ENCODE peak calls at places on chromosome 4, in ten cellular contexts. One of them, this sample, is unnamed.

GRCh38 chr4:121696140-121696640 is 590 bp downstream of the ANXA5 start:
- DNase-seq in fibroblast of pulmonary artery: peak
- DNase-seq in GDM1: no peak
- DNase-seq in stimulated activated CD4-positive, alpha-beta T cell treated with anti-CD3 and anti-CD28 coated beads, Interleukin-4, amount 100 ng/mL, for 1 hour: peak
- DNase-seq in M059J: peak
- DNase-seq in EH: peak
- DNase-seq in stimulated activated naive CD8-positive, alpha-beta T cell treated with anti-CD3 and anti-CD28 coated beads, Interleukin-15, Interleukin-2, amounts not matched to agents 100 U/mL and 50 U/mL, for 24 hours: peak
- DNase-seq in retinal pigment epithelial cell: no peak
- DNase-seq in activated naive CD8-positive, alpha-beta T cell treated with anti-CD3 and anti-CD28 coated beads, Interleukin-2, amount 50 U/mL, for 24 hours: peak
- DNase-seq in right lobe of liver: peak
- DNase-seq in this sample: no peak

GRCh38 chr4:183249854-183250253 is 70.2 kb downstream of the CLDN22 start:
- DNase-seq in fibroblast of pulmonary artery: peak
- DNase-seq in GDM1: no peak
- DNase-seq in stimulated activated CD4-positive, alpha-beta T cell treated with anti-CD3 and anti-CD28 coated beads, Interleukin-4, amount 100 ng/mL, for 1 hour: no peak
- DNase-seq in M059J: peak
- DNase-seq in EH: peak
- DNase-seq in stimulated activated naive CD8-positive, alpha-beta T cell treated with anti-CD3 and anti-CD28 coated beads, Interleukin-15, Interleukin-2, amounts not matched to agents 100 U/mL and 50 U/mL, for 24 hours: no peak
- DNase-seq in retinal pigment epithelial cell: no peak
- DNase-seq in activated naive CD8-positive, alpha-beta T cell treated with anti-CD3 and anti-CD28 coated beads, Interleukin-2, amount 50 U/mL, for 24 hours: no peak
- DNase-seq in right lobe of liver: no peak
- DNase-seq in this sample: peak

GRCh38 chr4:116358633-116359222 is 726.6 kb downstream of the TRAM1L1 start:
- DNase-seq in fibroblast of pulmonary artery: peak
- DNase-seq in GDM1: peak
- DNase-seq in stimulated activated CD4-positive, alpha-beta T cell treated with anti-CD3 and anti-CD28 coated beads, Interleukin-4, amount 100 ng/mL, for 1 hour: no peak
- DNase-seq in M059J: peak
- DNase-seq in EH: peak
- DNase-seq in stimulated activated naive CD8-positive, alpha-beta T cell treated with anti-CD3 and anti-CD28 coated beads, Interleukin-15, Interleukin-2, amounts not matched to agents 100 U/mL and 50 U/mL, for 24 hours: peak
- DNase-seq in retinal pigment epithelial cell: peak
- DNase-seq in activated naive CD8-positive, alpha-beta T cell treated with anti-CD3 and anti-CD28 coated beads, Interleukin-2, amount 50 U/mL, for 24 hours: peak
- DNase-seq in right lobe of liver: peak
- DNase-seq in this sample: peak

GRCh38 chr4:12118651-12119213 is 690.0 kb upstream of the HS3ST1 start:
- DNase-seq in fibroblast of pulmonary artery: peak
- DNase-seq in GDM1: no peak
- DNase-seq in stimulated activated CD4-positive, alpha-beta T cell treated with anti-CD3 and anti-CD28 coated beads, Interleukin-4, amount 100 ng/mL, for 1 hour: no peak
- DNase-seq in M059J: no peak
- DNase-seq in EH: no peak
- DNase-seq in stimulated activated naive CD8-positive, alpha-beta T cell treated with anti-CD3 and anti-CD28 coated beads, Interleukin-15, Interleukin-2, amounts not matched to agents 100 U/mL and 50 U/mL, for 24 hours: no peak
- DNase-seq in retinal pigment epithelial cell: no peak
- DNase-seq in activated naive CD8-positive, alpha-beta T cell treated with anti-CD3 and anti-CD28 coated beads, Interleukin-2, amount 50 U/mL, for 24 hours: no peak
- DNase-seq in right lobe of liver: no peak
- DNase-seq in this sample: peak

GRCh38 chr4:72786401-72786990 is 217.5 kb upstream of the ADAMTS3 start:
- DNase-seq in fibroblast of pulmonary artery: no peak
- DNase-seq in GDM1: no peak
- DNase-seq in stimulated activated CD4-positive, alpha-beta T cell treated with anti-CD3 and anti-CD28 coated beads, Interleukin-4, amount 100 ng/mL, for 1 hour: no peak
- DNase-seq in M059J: no peak
- DNase-seq in EH: peak
- DNase-seq in stimulated activated naive CD8-positive, alpha-beta T cell treated with anti-CD3 and anti-CD28 coated beads, Interleukin-15, Interleukin-2, amounts not matched to agents 100 U/mL and 50 U/mL, for 24 hours: no peak
- DNase-seq in retinal pigment epithelial cell: no peak
- DNase-seq in activated naive CD8-positive, alpha-beta T cell treated with anti-CD3 and anti-CD28 coated beads, Interleukin-2, amount 50 U/mL, for 24 hours: no peak
- DNase-seq in right lobe of liver: no peak
- DNase-seq in this sample: peak

GRCh38 chr4:4673070-4673469 is 131.2 kb upstream of the STX18 start:
- DNase-seq in fibroblast of pulmonary artery: peak
- DNase-seq in GDM1: no peak
- DNase-seq in stimulated activated CD4-positive, alpha-beta T cell treated with anti-CD3 and anti-CD28 coated beads, Interleukin-4, amount 100 ng/mL, for 1 hour: no peak
- DNase-seq in M059J: no peak
- DNase-seq in EH: peak
- DNase-seq in stimulated activated naive CD8-positive, alpha-beta T cell treated with anti-CD3 and anti-CD28 coated beads, Interleukin-15, Interleukin-2, amounts not matched to agents 100 U/mL and 50 U/mL, for 24 hours: no peak
- DNase-seq in retinal pigment epithelial cell: no peak
- DNase-seq in activated naive CD8-positive, alpha-beta T cell treated with anti-CD3 and anti-CD28 coated beads, Interleukin-2, amount 50 U/mL, for 24 hours: no peak
- DNase-seq in right lobe of liver: no peak
- DNase-seq in this sample: peak

GRCh38 chr4:107279729-107280128 is 243.6 kb upstream of the DKK2 start:
- DNase-seq in fibroblast of pulmonary artery: peak
- DNase-seq in GDM1: no peak
- DNase-seq in stimulated activated CD4-positive, alpha-beta T cell treated with anti-CD3 and anti-CD28 coated beads, Interleukin-4, amount 100 ng/mL, for 1 hour: no peak
- DNase-seq in M059J: peak
- DNase-seq in EH: peak
- DNase-seq in stimulated activated naive CD8-positive, alpha-beta T cell treated with anti-CD3 and anti-CD28 coated beads, Interleukin-15, Interleukin-2, amounts not matched to agents 100 U/mL and 50 U/mL, for 24 hours: no peak
- DNase-seq in retinal pigment epithelial cell: no peak
- DNase-seq in activated naive CD8-positive, alpha-beta T cell treated with anti-CD3 and anti-CD28 coated beads, Interleukin-2, amount 50 U/mL, for 24 hours: no peak
- DNase-seq in right lobe of liver: no peak
- DNase-seq in this sample: no peak

GRCh38 chr4:171928336-171928735 is 115.1 kb downstream of the GALNTL6 start:
- DNase-seq in fibroblast of pulmonary artery: no peak
- DNase-seq in GDM1: no peak
- DNase-seq in stimulated activated CD4-positive, alpha-beta T cell treated with anti-CD3 and anti-CD28 coated beads, Interleukin-4, amount 100 ng/mL, for 1 hour: no peak
- DNase-seq in M059J: peak
- DNase-seq in EH: peak
- DNase-seq in stimulated activated naive CD8-positive, alpha-beta T cell treated with anti-CD3 and anti-CD28 coated beads, Interleukin-15, Interleukin-2, amounts not matched to agents 100 U/mL and 50 U/mL, for 24 hours: no peak
- DNase-seq in retinal pigment epithelial cell: no peak
- DNase-seq in activated naive CD8-positive, alpha-beta T cell treated with anti-CD3 and anti-CD28 coated beads, Interleukin-2, amount 50 U/mL, for 24 hours: no peak
- DNase-seq in right lobe of liver: no peak
- DNase-seq in this sample: peak

This sample was measured in OCI-M1.